ENCODE peak calls at places on chromosomes 1 and 21, in nine cellular contexts. One of them, this sample, is unnamed.

GRCh38 chr1:152015766-152016165 is 21.0 kb downstream of the S100A11 start:
- DNase-seq in CD8-positive, alpha-beta T cell: no peak
- DNase-seq in osteoblast: no peak
- DNase-seq in neural progenitor cell: no peak
- DNase-seq in colonic mucosa: no peak
- DNase-seq in A549: no peak
- DNase-seq in ascending aorta: no peak
- DNase-seq in PC-9: no peak
- DNase-seq in foreskin keratinocyte: no peak
- DNase-seq in this sample: no peak

GRCh38 chr1:230568008-230568407 is 74.3 kb upstream of the COG2 start:
- DNase-seq in CD8-positive, alpha-beta T cell: no peak
- DNase-seq in osteoblast: peak
- DNase-seq in neural progenitor cell: no peak
- DNase-seq in colonic mucosa: peak
- DNase-seq in A549: peak
- DNase-seq in ascending aorta: no peak
- DNase-seq in PC-9: peak
- DNase-seq in foreskin keratinocyte: peak
- DNase-seq in this sample: no peak

GRCh38 chr21:35508389-35508888 is 459.3 kb upstream of the RUNX1 start:
- DNase-seq in CD8-positive, alpha-beta T cell: no peak
- DNase-seq in osteoblast: peak
- DNase-seq in neural progenitor cell: peak
- DNase-seq in colonic mucosa: peak
- DNase-seq in A549: no peak
- DNase-seq in ascending aorta: peak
- DNase-seq in PC-9: peak
- DNase-seq in foreskin keratinocyte: no peak
- DNase-seq in this sample: no peak

GRCh38 chr21:16572032-16572431 is 842.2 kb downstream of the USP25 start:
- DNase-seq in CD8-positive, alpha-beta T cell: no peak
- DNase-seq in osteoblast: no peak
- DNase-seq in neural progenitor cell: no peak
- DNase-seq in colonic mucosa: no peak
- DNase-seq in A549: no peak
- DNase-seq in ascending aorta: no peak
- DNase-seq in PC-9: no peak
- DNase-seq in foreskin keratinocyte: no peak
- DNase-seq in this sample: no peak

GRCh38 chr1:81920245-81920740 is 119.6 kb downstream of the ADGRL2 start:
- DNase-seq in CD8-positive, alpha-beta T cell: no peak
- DNase-seq in osteoblast: peak
- DNase-seq in neural progenitor cell: peak
- DNase-seq in colonic mucosa: no peak
- DNase-seq in A549: no peak
- DNase-seq in ascending aorta: peak
- DNase-seq in PC-9: no peak
- DNase-seq in foreskin keratinocyte: no peak
- DNase-seq in this sample: peak

GRCh38 chr1:3774503-3775247 is 2.1 kb downstream of the SMIM1 start:
- DNase-seq in CD8-positive, alpha-beta T cell: no peak
- DNase-seq in osteoblast: peak
- DNase-seq in neural progenitor cell: no peak
- DNase-seq in colonic mucosa: no peak
- DNase-seq in A549: no peak
- DNase-seq in ascending aorta: no peak
- DNase-seq in PC-9: no peak
- DNase-seq in foreskin keratinocyte: no peak
- DNase-seq in this sample: no peak

GRCh38 chr1:51520700-51521248 is 1.7 kb upstream of the EPS15 start:
- DNase-seq in CD8-positive, alpha-beta T cell: no peak
- DNase-seq in osteoblast: peak
- DNase-seq in neural progenitor cell: no peak
- DNase-seq in colonic mucosa: no peak
- DNase-seq in A549: no peak
- DNase-seq in ascending aorta: no peak
- DNase-seq in PC-9: no peak
- DNase-seq in foreskin keratinocyte: no peak
- DNase-seq in this sample: no peak

GRCh38 chr1:66478116-66478515 is 55.8 kb upstream of the SGIP1 start:
- DNase-seq in CD8-positive, alpha-beta T cell: no peak
- DNase-seq in osteoblast: peak
- DNase-seq in neural progenitor cell: no peak
- DNase-seq in colonic mucosa: no peak
- DNase-seq in A549: peak
- DNase-seq in ascending aorta: no peak
- DNase-seq in PC-9: no peak
- DNase-seq in foreskin keratinocyte: peak
- DNase-seq in this sample: no peak

GRCh38 chr1:112054504-112054903 is 65.0 kb upstream of the KCND3 start:
- DNase-seq in CD8-positive, alpha-beta T cell: no peak
- DNase-seq in osteoblast: no peak
- DNase-seq in neural progenitor cell: no peak
- DNase-seq in colonic mucosa: no peak
- DNase-seq in A549: no peak
- DNase-seq in ascending aorta: no peak
- DNase-seq in PC-9: no peak
- DNase-seq in foreskin keratinocyte: no peak
- DNase-seq in this sample: no peak

GRCh38 chr21:16570196-16570595 is 840.4 kb downstream of the USP25 start:
- DNase-seq in CD8-positive, alpha-beta T cell: no peak
- DNase-seq in osteoblast: no peak
- DNase-seq in neural progenitor cell: no peak
- DNase-seq in colonic mucosa: no peak
- DNase-seq in A549: no peak
- DNase-seq in ascending aorta: no peak
- DNase-seq in PC-9: no peak
- DNase-seq in foreskin keratinocyte: no peak
- DNase-seq in this sample: no peak

GRCh38 chr1:45854724-45855123 is 51.3 kb downstream of the MAST2 start:
- DNase-seq in CD8-positive, alpha-beta T cell: no peak
- DNase-seq in osteoblast: no peak
- DNase-seq in neural progenitor cell: no peak
- DNase-seq in colonic mucosa: no peak
- DNase-seq in A549: no peak
- DNase-seq in ascending aorta: no peak
- DNase-seq in PC-9: peak
- DNase-seq in foreskin keratinocyte: no peak
- DNase-seq in this sample: no peak

GRCh38 chr1:41366428-41367101 is 5.3 kb downstream of the FOXO6 start:
- DNase-seq in CD8-positive, alpha-beta T cell: peak
- DNase-seq in osteoblast: peak
- DNase-seq in neural progenitor cell: peak
- DNase-seq in colonic mucosa: peak
- DNase-seq in A549: no peak
- DNase-seq in ascending aorta: no peak
- DNase-seq in PC-9: peak
- DNase-seq in foreskin keratinocyte: no peak
- DNase-seq in this sample: peak

GRCh38 chr1:55632906-55633305 is 417.7 kb upstream of the USP24 start:
- DNase-seq in CD8-positive, alpha-beta T cell: no peak
- DNase-seq in osteoblast: no peak
- DNase-seq in neural progenitor cell: peak
- DNase-seq in colonic mucosa: no peak
- DNase-seq in A549: no peak
- DNase-seq in ascending aorta: no peak
- DNase-seq in PC-9: no peak
- DNase-seq in foreskin keratinocyte: no peak
- DNase-seq in this sample: no peak

GRCh38 chr1:206909167-206909882 is 12.1 kb downstream of the IL24 start:
- DNase-seq in CD8-positive, alpha-beta T cell: peak
- DNase-seq in osteoblast: no peak
- DNase-seq in neural progenitor cell: peak
- DNase-seq in colonic mucosa: peak
- DNase-seq in A549: peak
- DNase-seq in ascending aorta: no peak
- DNase-seq in PC-9: peak
- DNase-seq in foreskin keratinocyte: peak
- DNase-seq in this sample: peak

GRCh38 chr1:205588691-205589445 is 42.9 kb downstream of the ELK4 start:
- DNase-seq in CD8-positive, alpha-beta T cell: no peak
- DNase-seq in osteoblast: peak
- DNase-seq in neural progenitor cell: peak
- DNase-seq in colonic mucosa: no peak
- DNase-seq in A549: no peak
- DNase-seq in ascending aorta: peak
- DNase-seq in PC-9: no peak
- DNase-seq in foreskin keratinocyte: no peak
- DNase-seq in this sample: no peak
- H3K27ac ChIP-seq in CD8-positive, alpha-beta T cell: no peak
- H3K27ac ChIP-seq in osteoblast: no peak
- H3K27ac ChIP-seq in neural progenitor cell: no peak
- H3K27ac ChIP-seq in colonic mucosa: no peak
- H3K27ac ChIP-seq in A549: no peak
- H3K27ac ChIP-seq in ascending aorta: no peak
- H3K27ac ChIP-seq in PC-9: no peak
- H3K27ac ChIP-seq in foreskin keratinocyte: no peak
- H3K27ac ChIP-seq in this sample: no peak

GRCh38 chr21:44989943-44990780 is 50.3 kb downstream of the SLX9 start:
- DNase-seq in CD8-positive, alpha-beta T cell: no peak
- DNase-seq in osteoblast: no peak
- DNase-seq in neural progenitor cell: no peak
- DNase-seq in colonic mucosa: no peak
- DNase-seq in A549: no peak
- DNase-seq in ascending aorta: no peak
- DNase-seq in PC-9: no peak
- DNase-seq in foreskin keratinocyte: no peak
- DNase-seq in this sample: no peak

GRCh38 chr21:44987301-44987885 is 47.6 kb downstream of the SLX9 start:
- DNase-seq in CD8-positive, alpha-beta T cell: no peak
- DNase-seq in osteoblast: peak
- DNase-seq in neural progenitor cell: no peak
- DNase-seq in colonic mucosa: no peak
- DNase-seq in A549: no peak
- DNase-seq in ascending aorta: no peak
- DNase-seq in PC-9: no peak
- DNase-seq in foreskin keratinocyte: no peak
- DNase-seq in this sample: peak

GRCh38 chr21:44987886-44988606 is 48.2 kb downstream of the SLX9 start:
- DNase-seq in CD8-positive, alpha-beta T cell: no peak
- DNase-seq in osteoblast: peak
- DNase-seq in neural progenitor cell: no peak
- DNase-seq in colonic mucosa: no peak
- DNase-seq in A549: no peak
- DNase-seq in ascending aorta: no peak
- DNase-seq in PC-9: no peak
- DNase-seq in foreskin keratinocyte: no peak
- DNase-seq in this sample: peak

GRCh38 chr21:44989538-44989888 is 49.7 kb downstream of the SLX9 start:
- DNase-seq in CD8-positive, alpha-beta T cell: no peak
- DNase-seq in osteoblast: no peak
- DNase-seq in neural progenitor cell: no peak
- DNase-seq in colonic mucosa: no peak
- DNase-seq in A549: no peak
- DNase-seq in ascending aorta: no peak
- DNase-seq in PC-9: no peak
- DNase-seq in foreskin keratinocyte: no peak
- DNase-seq in this sample: peak

DNA sequence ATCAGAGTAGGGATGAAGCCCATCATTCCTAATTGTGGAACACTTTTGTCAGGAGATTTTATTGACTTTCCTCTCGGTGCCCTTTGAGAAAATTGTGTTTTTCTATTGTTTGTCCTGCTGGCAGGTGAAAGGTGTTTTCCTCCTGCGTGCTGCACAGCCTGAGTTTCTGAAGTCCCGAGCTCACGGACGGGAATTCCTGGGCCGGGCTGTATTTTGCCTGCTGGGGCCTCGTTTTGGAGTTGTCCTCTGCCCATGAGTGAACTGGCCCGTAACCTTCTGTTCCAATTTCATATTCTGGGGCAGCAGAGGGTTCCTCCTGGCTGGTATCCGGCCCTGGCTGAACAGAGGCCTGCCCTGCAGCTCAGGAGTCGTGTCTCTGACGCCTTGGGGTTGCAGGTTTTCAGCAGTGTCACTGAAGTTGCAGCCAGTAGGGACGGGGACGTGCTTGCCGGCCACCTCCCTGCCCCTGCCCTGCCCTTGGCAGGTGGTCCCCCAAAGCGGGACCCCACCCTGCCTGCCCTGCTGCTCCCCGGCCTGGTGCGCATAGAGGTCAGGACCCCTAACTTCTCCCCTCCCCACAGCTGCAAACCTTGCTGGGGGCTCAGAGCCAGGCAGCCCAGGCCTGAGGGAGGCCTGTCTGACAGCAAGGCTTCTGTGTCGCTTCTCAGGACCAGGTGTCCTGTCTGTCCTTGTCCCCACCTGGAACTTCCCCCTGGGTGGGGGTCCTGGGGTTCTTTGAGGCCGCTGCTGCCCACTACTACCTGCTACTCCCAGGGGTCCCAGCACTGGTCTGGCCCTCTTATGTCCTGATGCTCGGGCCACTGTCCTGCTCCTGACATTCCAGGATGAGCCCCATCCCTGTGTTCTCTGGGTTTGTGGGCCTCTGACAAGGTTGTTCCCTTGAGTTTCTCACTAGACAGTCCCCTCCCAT is 49.0 kb downstream of the SLX9 start:
- DNase-seq in CD8-positive, alpha-beta T cell: no peak
- DNase-seq in osteoblast: peak
- DNase-seq in neural progenitor cell: no peak
- DNase-seq in colonic mucosa: no peak
- DNase-seq in A549: no peak
- DNase-seq in ascending aorta: no peak
- DNase-seq in PC-9: no peak
- DNase-seq in foreskin keratinocyte: no peak
- DNase-seq in this sample: no peak
- H3K27ac ChIP-seq in CD8-positive, alpha-beta T cell: no peak
- H3K27ac ChIP-seq in osteoblast: no peak
- H3K27ac ChIP-seq in neural progenitor cell: no peak
- H3K27ac ChIP-seq in colonic mucosa: no peak
- H3K27ac ChIP-seq in A549: no peak
- H3K27ac ChIP-seq in ascending aorta: no peak
- H3K27ac ChIP-seq in PC-9: no peak
- H3K27ac ChIP-seq in foreskin keratinocyte: no peak
- H3K27ac ChIP-seq in this sample: no peak

DNA sequence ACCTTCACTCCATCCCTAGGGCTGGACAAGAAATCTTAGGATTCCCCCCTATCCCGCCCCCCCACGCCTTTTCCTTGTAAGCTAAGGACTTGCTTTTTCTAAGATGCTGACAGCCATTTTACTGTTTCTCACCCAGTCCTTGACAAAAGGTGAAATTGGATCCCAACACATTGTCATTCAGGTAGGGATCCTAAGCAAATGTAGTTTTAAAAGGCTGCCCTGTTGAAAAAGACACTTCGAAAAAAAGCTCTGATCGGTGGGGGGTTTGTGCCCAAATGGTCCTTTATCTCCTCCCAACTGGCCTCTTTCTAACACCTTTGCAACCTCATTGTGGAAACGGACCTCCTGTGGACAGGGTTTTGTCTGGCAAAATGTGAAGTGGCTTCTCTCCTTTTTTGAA is 2.9 kb downstream of the CACHD1 start:
- DNase-seq in CD8-positive, alpha-beta T cell: no peak
- DNase-seq in osteoblast: no peak
- DNase-seq in neural progenitor cell: peak
- DNase-seq in colonic mucosa: no peak
- DNase-seq in A549: no peak
- DNase-seq in ascending aorta: no peak
- DNase-seq in PC-9: no peak
- DNase-seq in foreskin keratinocyte: no peak
- DNase-seq in this sample: no peak
- H3K27ac ChIP-seq in CD8-positive, alpha-beta T cell: no peak
- H3K27ac ChIP-seq in osteoblast: no peak
- H3K27ac ChIP-seq in neural progenitor cell: peak
- H3K27ac ChIP-seq in colonic mucosa: no peak
- H3K27ac ChIP-seq in A549: no peak
- H3K27ac ChIP-seq in ascending aorta: no peak
- H3K27ac ChIP-seq in PC-9: no peak
- H3K27ac ChIP-seq in foreskin keratinocyte: no peak
- H3K27ac ChIP-seq in this sample: no peak

GRCh38 chr1:16938351-16939321 is 16.9 kb downstream of the CROCC start:
- DNase-seq in CD8-positive, alpha-beta T cell: no peak
- DNase-seq in osteoblast: no peak
- DNase-seq in neural progenitor cell: peak
- DNase-seq in colonic mucosa: no peak
- DNase-seq in A549: no peak
- DNase-seq in ascending aorta: no peak
- DNase-seq in PC-9: no peak
- DNase-seq in foreskin keratinocyte: no peak
- DNase-seq in this sample: no peak
- H3K27ac ChIP-seq in CD8-positive, alpha-beta T cell: no peak
- H3K27ac ChIP-seq in osteoblast: no peak
- H3K27ac ChIP-seq in neural progenitor cell: no peak
- H3K27ac ChIP-seq in colonic mucosa: no peak
- H3K27ac ChIP-seq in A549: no peak
- H3K27ac ChIP-seq in ascending aorta: no peak
- H3K27ac ChIP-seq in PC-9: no peak
- H3K27ac ChIP-seq in foreskin keratinocyte: no peak
- H3K27ac ChIP-seq in this sample: no peak